ENCODE peak calls at places on chromosome 15, in ten cellular contexts. One of them, this sample, is unnamed.

GRCh38 chr15:68413363-68414255 is 18.4 kb downstream of the ITGA11 start:
- DNase-seq in kidney: peak; percentile 53
- DNase-seq in AG10803: peak; percentile 81
- DNase-seq in A549: no peak
- DNase-seq in GM23248: no peak
- DNase-seq in cardiac muscle cell: no peak
- DNase-seq in ovary: peak; percentile 57
- DNase-seq in CD8-positive, alpha-beta T cell: peak; percentile 39
- DNase-seq in heart right ventricle: peak; percentile 34
- DNase-seq in endothelial cell of umbilical vein: no peak
- DNase-seq in this sample: peak; percentile 51

GRCh38 chr15:100869151-100869999 is 10.3 kb upstream of the ALDH1A3 start:
- DNase-seq in endothelial cell of umbilical vein: no peak
- DNase-seq in CD8-positive, alpha-beta T cell: no peak
- DNase-seq in A549: no peak
- DNase-seq in kidney: no peak
- DNase-seq in ovary: no peak
- DNase-seq in cardiac muscle cell: no peak
- DNase-seq in heart right ventricle: no peak
- DNase-seq in AG10803: no peak
- DNase-seq in GM23248: no peak
- DNase-seq in this sample: no peak

GRCh38 chr15:35293353-35294130 is 208.4 kb upstream of the NANOGP8 start:
- DNase-seq in AG10803: peak; percentile 75
- DNase-seq in CD8-positive, alpha-beta T cell: no peak
- DNase-seq in A549: peak; percentile 49
- DNase-seq in endothelial cell of umbilical vein: peak; percentile 81
- DNase-seq in GM23248: peak; percentile 82
- DNase-seq in cardiac muscle cell: peak; percentile 57
- DNase-seq in kidney: no peak
- DNase-seq in ovary: no peak
- DNase-seq in heart right ventricle: no peak
- DNase-seq in this sample: no peak

GRCh38 chr15:40079456-40079855 is 29.2 kb downstream of the BMF start:
- DNase-seq in heart right ventricle: no peak
- DNase-seq in kidney: no peak
- DNase-seq in AG10803: no peak
- DNase-seq in cardiac muscle cell: no peak
- DNase-seq in A549: no peak
- DNase-seq in endothelial cell of umbilical vein: no peak
- DNase-seq in ovary: no peak
- DNase-seq in GM23248: no peak
- DNase-seq in CD8-positive, alpha-beta T cell: no peak
- DNase-seq in this sample: no peak

GRCh38 chr15:30905821-30906220 is 2.1 kb downstream of the FAN1 start:
- DNase-seq in cardiac muscle cell: peak; percentile 17
- DNase-seq in kidney: no peak
- DNase-seq in endothelial cell of umbilical vein: no peak
- DNase-seq in CD8-positive, alpha-beta T cell: no peak
- DNase-seq in AG10803: no peak
- DNase-seq in GM23248: no peak
- DNase-seq in A549: no peak
- DNase-seq in heart right ventricle: no peak
- DNase-seq in ovary: no peak
- DNase-seq in this sample: no peak

GRCh38 chr15:92808611-92809063 is 91.5 kb upstream of the CHD2 start:
- DNase-seq in GM23248: peak; percentile 80
- DNase-seq in ovary: peak; percentile 71
- DNase-seq in AG10803: peak; percentile 86
- DNase-seq in heart right ventricle: peak; percentile 62
- DNase-seq in kidney: peak; percentile 87
- DNase-seq in CD8-positive, alpha-beta T cell: no peak
- DNase-seq in endothelial cell of umbilical vein: no peak
- DNase-seq in A549: no peak
- DNase-seq in cardiac muscle cell: peak; percentile 74
- DNase-seq in this sample: no peak

GRCh38 chr15:79919090-79919748 is 22.4 kb upstream of the MTHFS start:
- DNase-seq in endothelial cell of umbilical vein: no peak
- DNase-seq in heart right ventricle: no peak
- DNase-seq in GM23248: no peak
- DNase-seq in AG10803: no peak
- DNase-seq in A549: no peak
- DNase-seq in CD8-positive, alpha-beta T cell: no peak
- DNase-seq in ovary: no peak
- DNase-seq in kidney: peak; percentile 63
- DNase-seq in cardiac muscle cell: no peak
- DNase-seq in this sample: no peak

GRCh38 chr15:41585140-41586047 is 26.4 kb downstream of the TYRO3 start:
- DNase-seq in kidney: no peak
- DNase-seq in heart right ventricle: peak; percentile 55
- DNase-seq in cardiac muscle cell: peak; percentile 66
- DNase-seq in AG10803: peak; percentile 56
- DNase-seq in A549: peak; percentile 35
- DNase-seq in ovary: peak; percentile 68
- DNase-seq in CD8-positive, alpha-beta T cell: peak; percentile 50
- DNase-seq in GM23248: peak; percentile 84
- DNase-seq in endothelial cell of umbilical vein: peak; percentile 73
- DNase-seq in this sample: no peak

GRCh38 chr15:41967506-41968206 is 4.7 kb downstream of the EHD4 start:
- DNase-seq in GM23248: peak; percentile 66
- DNase-seq in kidney: no peak
- DNase-seq in endothelial cell of umbilical vein: peak; percentile 73
- DNase-seq in A549: no peak
- DNase-seq in ovary: no peak
- DNase-seq in CD8-positive, alpha-beta T cell: peak; percentile 35
- DNase-seq in cardiac muscle cell: peak; percentile 70
- DNase-seq in AG10803: peak; percentile 66
- DNase-seq in heart right ventricle: no peak
- DNase-seq in this sample: no peak

GRCh38 chr15:82540055-82540983 is at the start of gene RPS17:
- DNase-seq in A549: peak; percentile 98
- DNase-seq in GM23248: peak; percentile 96
- DNase-seq in kidney: peak; percentile 99
- DNase-seq in ovary: peak; percentile 99
- DNase-seq in heart right ventricle: peak; percentile 98
- DNase-seq in endothelial cell of umbilical vein: peak; percentile 94
- DNase-seq in AG10803: peak; percentile 95
- DNase-seq in CD8-positive, alpha-beta T cell: peak; percentile 100
- DNase-seq in cardiac muscle cell: peak; percentile 98
- DNase-seq in this sample: peak; percentile 97

GRCh38 chr15:31332020-31332680 is 5.5 kb downstream of the KLF13 start:
- DNase-seq in endothelial cell of umbilical vein: no peak
- DNase-seq in A549: no peak
- DNase-seq in AG10803: no peak
- DNase-seq in GM23248: no peak
- DNase-seq in cardiac muscle cell: no peak
- DNase-seq in CD8-positive, alpha-beta T cell: no peak
- DNase-seq in kidney: peak; percentile 61
- DNase-seq in heart right ventricle: no peak
- DNase-seq in ovary: no peak
- DNase-seq in this sample: no peak

GRCh38 chr15:75349851-75350588 is 3.2 kb downstream of the NEIL1 start:
- DNase-seq in cardiac muscle cell: no peak
- DNase-seq in heart right ventricle: no peak
- DNase-seq in endothelial cell of umbilical vein: no peak
- DNase-seq in A549: no peak
- DNase-seq in kidney: peak; percentile 83
- DNase-seq in GM23248: no peak
- DNase-seq in ovary: peak; percentile 23
- DNase-seq in AG10803: no peak
- DNase-seq in CD8-positive, alpha-beta T cell: peak; percentile 83
- DNase-seq in this sample: no peak

GRCh38 chr15:40049076-40049475 is 10.1 kb upstream of the SRP14 start:
- DNase-seq in heart right ventricle: no peak
- DNase-seq in GM23248: no peak
- DNase-seq in A549: no peak
- DNase-seq in cardiac muscle cell: no peak
- DNase-seq in ovary: no peak
- DNase-seq in AG10803: no peak
- DNase-seq in CD8-positive, alpha-beta T cell: peak; percentile 34
- DNase-seq in kidney: no peak
- DNase-seq in endothelial cell of umbilical vein: no peak
- DNase-seq in this sample: no peak

GRCh38 chr15:92306662-92307061 is 87.0 kb upstream of the ST8SIA2 start:
- DNase-seq in heart right ventricle: no peak
- DNase-seq in endothelial cell of umbilical vein: no peak
- DNase-seq in kidney: no peak
- DNase-seq in A549: peak; percentile 40
- DNase-seq in GM23248: peak; percentile 52
- DNase-seq in AG10803: peak; percentile 11
- DNase-seq in cardiac muscle cell: peak; percentile 0
- DNase-seq in ovary: no peak
- DNase-seq in CD8-positive, alpha-beta T cell: no peak
- DNase-seq in this sample: no peak

GRCh38 chr15:56906766-56907165 is 11.7 kb upstream of the TCF12 start:
- DNase-seq in endothelial cell of umbilical vein: no peak
- DNase-seq in ovary: no peak
- DNase-seq in CD8-positive, alpha-beta T cell: no peak
- DNase-seq in GM23248: no peak
- DNase-seq in kidney: no peak
- DNase-seq in cardiac muscle cell: no peak
- DNase-seq in AG10803: no peak
- DNase-seq in A549: no peak
- DNase-seq in heart right ventricle: no peak
- DNase-seq in this sample: no peak
- H3K4me3 ChIP-seq in endothelial cell of umbilical vein: no peak overlapping the region
- H3K4me3 ChIP-seq in ovary: no peak overlapping the region
- H3K4me3 ChIP-seq in CD8-positive, alpha-beta T cell: peak overlapping the region; percentile 24
- H3K4me3 ChIP-seq in GM23248: no peak overlapping the region
- H3K4me3 ChIP-seq in kidney: no peak overlapping the region
- H3K4me3 ChIP-seq in cardiac muscle cell: no peak overlapping the region
- H3K4me3 ChIP-seq in AG10803: no peak overlapping the region
- H3K4me3 ChIP-seq in A549: no peak overlapping the region
- H3K4me3 ChIP-seq in heart right ventricle: no peak overlapping the region
- H3K4me3 ChIP-seq in this sample: no peak overlapping the region

GRCh38 chr15:94844533-94845390 is 613.4 kb downstream of the MCTP2 start:
- DNase-seq in heart right ventricle: peak; percentile 76
- DNase-seq in CD8-positive, alpha-beta T cell: no peak
- DNase-seq in endothelial cell of umbilical vein: peak; percentile 98
- DNase-seq in ovary: peak; percentile 65
- DNase-seq in kidney: peak; percentile 91
- DNase-seq in A549: no peak
- DNase-seq in GM23248: peak; percentile 5
- DNase-seq in cardiac muscle cell: peak; percentile 59
- DNase-seq in AG10803: peak; percentile 22
- DNase-seq in this sample: no peak
- H3K4me3 ChIP-seq in heart right ventricle: peak overlapping the region; percentile 50
- H3K4me3 ChIP-seq in CD8-positive, alpha-beta T cell: no peak overlapping the region
- H3K4me3 ChIP-seq in endothelial cell of umbilical vein: peak overlapping the region; percentile 31
- H3K4me3 ChIP-seq in ovary: peak overlapping the region; percentile 39
- H3K4me3 ChIP-seq in kidney: no peak overlapping the region
- H3K4me3 ChIP-seq in A549: peak overlapping the region; percentile 35
- H3K4me3 ChIP-seq in GM23248: no peak overlapping the region
- H3K4me3 ChIP-seq in cardiac muscle cell: peak overlapping the region; percentile 37
- H3K4me3 ChIP-seq in AG10803: peak overlapping the region; percentile 9
- H3K4me3 ChIP-seq in this sample: peak overlapping the region; percentile 28

DNA sequence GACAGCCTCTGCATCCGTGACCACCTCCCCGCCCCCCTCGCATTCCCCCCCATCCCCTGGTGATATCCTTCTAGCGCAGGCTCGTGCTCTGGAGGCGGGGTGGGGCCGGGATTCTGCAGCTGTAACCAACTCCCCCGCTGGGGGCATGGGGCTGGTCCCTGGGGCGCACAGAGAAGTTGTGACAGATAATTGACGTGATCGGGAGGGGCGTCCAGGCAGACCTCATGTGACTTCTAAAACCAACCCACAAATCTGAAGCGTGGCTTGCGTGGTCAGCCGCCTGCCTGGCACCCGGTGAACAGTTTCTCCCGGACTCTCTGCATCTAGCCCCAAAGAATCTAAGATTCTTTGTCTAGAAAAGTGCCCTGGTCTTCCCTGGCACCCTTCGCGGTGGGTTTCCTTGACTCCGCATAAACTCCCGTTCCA is 100.6 kb upstream of the IGF1R start:
- DNase-seq in AG10803: no peak
- DNase-seq in kidney: peak; percentile 73
- DNase-seq in GM23248: peak; percentile 30
- DNase-seq in CD8-positive, alpha-beta T cell: no peak
- DNase-seq in ovary: no peak
- DNase-seq in A549: no peak
- DNase-seq in heart right ventricle: no peak
- DNase-seq in endothelial cell of umbilical vein: no peak
- DNase-seq in cardiac muscle cell: peak; percentile 40
- DNase-seq in this sample: no peak
- H3K4me3 ChIP-seq in AG10803: peak overlapping the region; percentile 59
- H3K4me3 ChIP-seq in kidney: peak overlapping the region; percentile 22
- H3K4me3 ChIP-seq in GM23248: peak overlapping the region; percentile 67
- H3K4me3 ChIP-seq in CD8-positive, alpha-beta T cell: peak overlapping the region; percentile 65
- H3K4me3 ChIP-seq in ovary: peak overlapping the region; percentile 52
- H3K4me3 ChIP-seq in A549: peak overlapping the region; percentile 60
- H3K4me3 ChIP-seq in heart right ventricle: peak overlapping the region; percentile 59
- H3K4me3 ChIP-seq in endothelial cell of umbilical vein: peak overlapping the region; percentile 51
- H3K4me3 ChIP-seq in cardiac muscle cell: peak overlapping the region; percentile 50
- H3K4me3 ChIP-seq in this sample: peak overlapping the region; percentile 41

GRCh38 chr15:63041402-63041977 is 1.1 kb upstream of the TPM1 start:
- DNase-seq in cardiac muscle cell: no peak
- DNase-seq in endothelial cell of umbilical vein: no peak
- DNase-seq in heart right ventricle: no peak
- DNase-seq in kidney: no peak
- DNase-seq in ovary: no peak
- DNase-seq in AG10803: no peak
- DNase-seq in CD8-positive, alpha-beta T cell: no peak
- DNase-seq in GM23248: no peak
- DNase-seq in A549: no peak
- DNase-seq in this sample: no peak

GRCh38 chr15:63039811-63040210 is 2.7 kb upstream of the TPM1 start:
- DNase-seq in cardiac muscle cell: no peak
- DNase-seq in ovary: no peak
- DNase-seq in GM23248: no peak
- DNase-seq in heart right ventricle: no peak
- DNase-seq in AG10803: no peak
- DNase-seq in endothelial cell of umbilical vein: no peak
- DNase-seq in A549: no peak
- DNase-seq in CD8-positive, alpha-beta T cell: no peak
- DNase-seq in kidney: no peak
- DNase-seq in this sample: no peak

GRCh38 chr15:63041982-63042878 is at the start of gene TPM1:
- DNase-seq in A549: peak; percentile 95
- DNase-seq in AG10803: peak; percentile 95
- DNase-seq in endothelial cell of umbilical vein: peak; percentile 91
- DNase-seq in kidney: peak; percentile 97
- DNase-seq in heart right ventricle: peak; percentile 89
- DNase-seq in CD8-positive, alpha-beta T cell: no peak
- DNase-seq in cardiac muscle cell: peak; percentile 95
- DNase-seq in ovary: peak; percentile 87
- DNase-seq in GM23248: peak; percentile 95
- DNase-seq in this sample: peak; percentile 93

GRCh38 chr15:63040509-63040908 is 2.0 kb upstream of the TPM1 start:
- DNase-seq in endothelial cell of umbilical vein: no peak
- DNase-seq in CD8-positive, alpha-beta T cell: no peak
- DNase-seq in ovary: no peak
- DNase-seq in GM23248: no peak
- DNase-seq in A549: no peak
- DNase-seq in kidney: no peak
- DNase-seq in heart right ventricle: no peak
- DNase-seq in cardiac muscle cell: no peak
- DNase-seq in AG10803: no peak
- DNase-seq in this sample: no peak

DNA sequence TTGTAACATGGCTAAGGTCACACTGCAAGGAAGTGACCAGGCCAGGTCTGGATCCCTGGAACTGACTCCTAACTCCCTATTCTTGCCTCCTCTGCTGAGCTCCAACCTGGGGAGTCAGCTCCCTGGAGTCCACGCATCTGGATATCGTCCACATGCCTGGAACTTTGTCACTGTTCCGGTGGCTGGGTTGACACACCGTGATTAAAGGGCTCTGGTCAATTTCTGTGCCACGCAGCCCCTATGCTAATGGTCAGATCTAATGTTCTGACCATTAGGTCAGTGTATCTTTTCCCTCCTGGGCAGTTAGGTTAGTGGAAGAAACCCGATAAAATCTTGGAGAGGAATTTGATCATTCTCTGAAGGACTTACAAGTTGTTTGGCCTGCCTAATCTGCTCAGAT is 1.6 kb upstream of the TPM1 start:
- DNase-seq in AG10803: no peak
- DNase-seq in cardiac muscle cell: no peak
- DNase-seq in GM23248: no peak
- DNase-seq in endothelial cell of umbilical vein: no peak
- DNase-seq in kidney: no peak
- DNase-seq in heart right ventricle: no peak
- DNase-seq in ovary: no peak
- DNase-seq in A549: no peak
- DNase-seq in CD8-positive, alpha-beta T cell: no peak
- DNase-seq in this sample: no peak
- H3K4me3 ChIP-seq in AG10803: no peak overlapping the region
- H3K4me3 ChIP-seq in cardiac muscle cell: peak overlapping the region; percentile 96
- H3K4me3 ChIP-seq in GM23248: no peak overlapping the region
- H3K4me3 ChIP-seq in endothelial cell of umbilical vein: no peak overlapping the region
- H3K4me3 ChIP-seq in kidney: no peak overlapping the region
- H3K4me3 ChIP-seq in heart right ventricle: peak overlapping the region; percentile 92
- H3K4me3 ChIP-seq in ovary: no peak overlapping the region
- H3K4me3 ChIP-seq in A549: no peak overlapping the region
- H3K4me3 ChIP-seq in CD8-positive, alpha-beta T cell: no peak overlapping the region
- H3K4me3 ChIP-seq in this sample: no peak overlapping the region